ENCODE peak calls at places on chromosome 18, in five cellular contexts. One of them, this sample, is unnamed.

GRCh38 chr18:59514193-59514592 is 155.1 kb upstream of the LMAN1 start:
- DNase-seq in fibroblast of villous mesenchyme: peak; percentile 18
- DNase-seq in breast epithelium: no peak
- DNase-seq in mesendoderm: no peak
- DNase-seq in psoas muscle: peak; percentile 62
- DNase-seq in this sample: no peak

GRCh38 chr18:68724021-68724420 is 9.1 kb upstream of the TMX3 start:
- DNase-seq in mesendoderm: peak; percentile 33
- DNase-seq in fibroblast of villous mesenchyme: no peak
- DNase-seq in breast epithelium: no peak
- DNase-seq in psoas muscle: no peak
- DNase-seq in this sample: no peak

GRCh38 chr18:46649071-46649862 is 7.8 kb downstream of the LOXHD1 start:
- DNase-seq in breast epithelium: no peak
- DNase-seq in mesendoderm: no peak
- DNase-seq in fibroblast of villous mesenchyme: no peak
- DNase-seq in psoas muscle: no peak
- DNase-seq in this sample: no peak

GRCh38 chr18:6363216-6363615 is 51.5 kb downstream of the L3MBTL4 start:
- DNase-seq in breast epithelium: no peak
- DNase-seq in mesendoderm: no peak
- DNase-seq in psoas muscle: no peak
- DNase-seq in fibroblast of villous mesenchyme: no peak
- DNase-seq in this sample: no peak

GRCh38 chr18:59691046-59691395 is 6.2 kb downstream of the CCBE1 start:
- DNase-seq in breast epithelium: no peak
- DNase-seq in mesendoderm: no peak
- DNase-seq in fibroblast of villous mesenchyme: peak; percentile 42
- DNase-seq in psoas muscle: no peak
- DNase-seq in this sample: no peak

GRCh38 chr18:66826211-66826610 is 222.3 kb upstream of the CDH19 start:
- DNase-seq in breast epithelium: no peak
- DNase-seq in psoas muscle: no peak
- DNase-seq in fibroblast of villous mesenchyme: no peak
- DNase-seq in mesendoderm: no peak
- DNase-seq in this sample: no peak

GRCh38 chr18:45828917-45829811 is 3.7 kb downstream of the SIGLEC15 start:
- DNase-seq in psoas muscle: no peak
- DNase-seq in breast epithelium: no peak
- DNase-seq in mesendoderm: peak; percentile 94
- DNase-seq in fibroblast of villous mesenchyme: peak; percentile 42
- DNase-seq in this sample: no peak

GRCh38 chr18:63216911-63217311 is 102.7 kb downstream of the BCL2 start:
- DNase-seq in psoas muscle: no peak
- DNase-seq in mesendoderm: no peak
- DNase-seq in fibroblast of villous mesenchyme: peak; percentile 34
- DNase-seq in breast epithelium: no peak
- DNase-seq in this sample: no peak

GRCh38 chr18:11077548-11078187 is 71.7 kb downstream of the PIEZO2 start:
- DNase-seq in mesendoderm: no peak
- DNase-seq in breast epithelium: no peak
- DNase-seq in fibroblast of villous mesenchyme: no peak
- DNase-seq in psoas muscle: no peak
- DNase-seq in this sample: no peak

GRCh38 chr18:51867767-51868166 is 472.2 kb upstream of the DCC start:
- DNase-seq in breast epithelium: no peak
- DNase-seq in fibroblast of villous mesenchyme: peak; percentile 12
- DNase-seq in psoas muscle: no peak
- DNase-seq in mesendoderm: peak; percentile 7
- DNase-seq in this sample: no peak

GRCh38 chr18:59096098-59096779 is 43.4 kb upstream of the SEC11C start:
- DNase-seq in fibroblast of villous mesenchyme: no peak
- DNase-seq in breast epithelium: no peak
- DNase-seq in mesendoderm: peak; percentile 66
- DNase-seq in psoas muscle: no peak
- DNase-seq in this sample: no peak

GRCh38 chr18:13501896-13502295 is 224.5 kb downstream of the FAM210A start:
- DNase-seq in fibroblast of villous mesenchyme: no peak
- DNase-seq in mesendoderm: no peak
- DNase-seq in breast epithelium: no peak
- DNase-seq in psoas muscle: no peak
- DNase-seq in this sample: no peak

GRCh38 chr18:61825386-61825785 is 67.4 kb downstream of the RNF152 start:
- DNase-seq in breast epithelium: no peak
- DNase-seq in psoas muscle: no peak
- DNase-seq in fibroblast of villous mesenchyme: peak; percentile 13
- DNase-seq in mesendoderm: peak; percentile 11
- DNase-seq in this sample: peak; percentile 14

GRCh38 chr18:8609711-8610441 is 639 bp downstream of the RAB12 start:
- DNase-seq in psoas muscle: peak; percentile 28
- DNase-seq in mesendoderm: no peak
- DNase-seq in breast epithelium: no peak
- DNase-seq in fibroblast of villous mesenchyme: peak; percentile 11
- DNase-seq in this sample: no peak

GRCh38 chr18:995641-996040 is 91.0 kb downstream of the ADCYAP1 start:
- DNase-seq in mesendoderm: no peak
- DNase-seq in psoas muscle: no peak
- DNase-seq in fibroblast of villous mesenchyme: peak; percentile 58
- DNase-seq in breast epithelium: no peak
- DNase-seq in this sample: peak; percentile 25

GRCh38 chr18:37742436-37742835 is 176.8 kb upstream of the CELF4 start:
- DNase-seq in breast epithelium: no peak
- DNase-seq in fibroblast of villous mesenchyme: no peak
- DNase-seq in psoas muscle: no peak
- DNase-seq in mesendoderm: peak; percentile 63
- DNase-seq in this sample: no peak

GRCh38 chr18:62778976-62779869 is 63.9 kb downstream of the PHLPP1 start:
- DNase-seq in mesendoderm: peak; percentile 77
- DNase-seq in fibroblast of villous mesenchyme: no peak
- DNase-seq in breast epithelium: no peak
- DNase-seq in psoas muscle: no peak
- DNase-seq in this sample: no peak

GRCh38 chr18:9914334-9914583 is 443 bp downstream of the VAPA start:
- DNase-seq in fibroblast of villous mesenchyme: no peak
- DNase-seq in psoas muscle: no peak
- DNase-seq in mesendoderm: peak; percentile 51
- DNase-seq in breast epithelium: no peak
- DNase-seq in this sample: no peak

GRCh38 chr18:26004827-26005226 is 85.6 kb downstream of the SS18 start:
- DNase-seq in fibroblast of villous mesenchyme: no peak
- DNase-seq in psoas muscle: no peak
- DNase-seq in mesendoderm: peak; percentile 35
- DNase-seq in breast epithelium: no peak
- DNase-seq in this sample: no peak

GRCh38 chr18:21109936-21110666 is 1.5 kb downstream of the ROCK1 start:
- DNase-seq in fibroblast of villous mesenchyme: peak; percentile 51
- DNase-seq in breast epithelium: no peak
- DNase-seq in mesendoderm: no peak
- DNase-seq in psoas muscle: no peak
- DNase-seq in this sample: no peak

GRCh38 chr18:21112140-21112473 is 494 bp upstream of the ROCK1 start:
- DNase-seq in mesendoderm: no peak
- DNase-seq in breast epithelium: no peak
- DNase-seq in fibroblast of villous mesenchyme: no peak
- DNase-seq in psoas muscle: peak; percentile 72
- DNase-seq in this sample: no peak

GRCh38 chr18:21110667-21111350 is 804 bp downstream of the ROCK1 start:
- DNase-seq in breast epithelium: no peak
- DNase-seq in psoas muscle: peak; percentile 30
- DNase-seq in fibroblast of villous mesenchyme: peak; percentile 48
- DNase-seq in mesendoderm: peak; percentile 60
- DNase-seq in this sample: no peak

GRCh38 chr18:21111351-21112139 is at the start of gene ROCK1:
- DNase-seq in psoas muscle: peak; percentile 99
- DNase-seq in breast epithelium: peak; percentile 94
- DNase-seq in mesendoderm: peak; percentile 98
- DNase-seq in fibroblast of villous mesenchyme: peak; percentile 97
- DNase-seq in this sample: peak; percentile 90

GRCh38 chr18:21112543-21113105 is 1.0 kb upstream of the ROCK1 start:
- DNase-seq in fibroblast of villous mesenchyme: no peak
- DNase-seq in psoas muscle: no peak
- DNase-seq in breast epithelium: no peak
- DNase-seq in mesendoderm: peak; percentile 22
- DNase-seq in this sample: no peak
- H3K4me3 ChIP-seq in fibroblast of villous mesenchyme: peak overlapping the region; percentile 80
- H3K4me3 ChIP-seq in psoas muscle: peak overlapping the region; percentile 98
- H3K4me3 ChIP-seq in breast epithelium: peak overlapping the region; percentile 98
- H3K4me3 ChIP-seq in mesendoderm: no peak overlapping the region
- H3K4me3 ChIP-seq in this sample: peak overlapping the region; percentile 67

GRCh38 chr18:76589309-76589708 is 94.3 kb upstream of the ZNF516 start:
- DNase-seq in mesendoderm: no peak
- DNase-seq in breast epithelium: no peak
- DNase-seq in fibroblast of villous mesenchyme: no peak
- DNase-seq in psoas muscle: no peak
- DNase-seq in this sample: no peak
- H3K4me3 ChIP-seq in mesendoderm: no peak overlapping the region
- H3K4me3 ChIP-seq in breast epithelium: no peak overlapping the region
- H3K4me3 ChIP-seq in fibroblast of villous mesenchyme: peak overlapping the region; percentile 40
- H3K4me3 ChIP-seq in psoas muscle: peak overlapping the region; percentile 43
- H3K4me3 ChIP-seq in this sample: no peak overlapping the region

GRCh38 chr18:55998071-55998522 is 410.1 kb upstream of the TCF4 start:
- DNase-seq in mesendoderm: peak; percentile 67
- DNase-seq in fibroblast of villous mesenchyme: peak; percentile 56
- DNase-seq in psoas muscle: no peak
- DNase-seq in breast epithelium: no peak
- DNase-seq in this sample: peak; percentile 59
- H3K4me3 ChIP-seq in mesendoderm: no peak overlapping the region
- H3K4me3 ChIP-seq in fibroblast of villous mesenchyme: peak overlapping the region; percentile 37
- H3K4me3 ChIP-seq in psoas muscle: peak overlapping the region; percentile 27
- H3K4me3 ChIP-seq in breast epithelium: peak overlapping the region; percentile 22
- H3K4me3 ChIP-seq in this sample: peak overlapping the region; percentile 34

DNA sequence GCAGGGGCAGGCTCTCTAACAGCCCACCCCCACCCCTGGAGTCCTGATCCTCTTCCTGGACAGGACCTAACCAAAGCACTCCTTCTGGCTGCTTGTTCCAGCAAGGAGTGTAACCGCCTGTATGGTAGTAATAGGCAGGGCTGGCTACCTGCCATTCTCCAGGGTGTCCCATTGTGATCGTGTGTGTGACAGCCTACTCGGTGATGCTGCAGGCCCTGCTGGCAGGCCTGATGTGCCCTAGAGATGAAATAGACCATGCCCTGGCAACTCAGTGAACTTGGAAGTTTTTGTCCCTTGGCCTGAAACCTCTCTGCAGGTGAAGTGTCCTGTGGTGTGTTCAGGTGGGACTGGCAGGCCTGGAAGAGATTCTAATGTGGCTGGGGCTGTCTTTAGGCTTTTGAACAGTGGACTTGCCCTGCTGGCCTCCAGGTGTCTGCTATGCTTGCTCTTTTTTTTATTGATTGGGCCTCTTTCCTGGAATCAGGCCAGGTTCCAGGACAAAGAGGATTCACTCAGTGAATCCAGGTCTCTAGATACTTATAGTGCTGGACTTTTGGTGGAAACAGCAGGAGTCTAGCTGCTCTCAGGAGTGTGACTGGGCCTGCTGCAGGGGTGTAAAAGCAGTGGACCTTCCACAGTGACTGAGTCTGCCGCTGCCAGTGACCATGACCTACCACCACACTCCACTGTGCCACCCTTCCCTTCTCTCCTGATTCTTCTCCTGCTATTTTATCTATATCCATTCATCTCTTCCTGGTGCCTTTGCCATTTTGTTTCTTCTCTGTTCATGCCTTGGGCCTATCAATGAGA is 132.1 kb downstream of the CTIF start:
- DNase-seq in breast epithelium: no peak
- DNase-seq in mesendoderm: no peak
- DNase-seq in fibroblast of villous mesenchyme: no peak
- DNase-seq in psoas muscle: no peak
- DNase-seq in this sample: no peak
- H3K4me3 ChIP-seq in breast epithelium: no peak overlapping the region
- H3K4me3 ChIP-seq in mesendoderm: no peak overlapping the region
- H3K4me3 ChIP-seq in fibroblast of villous mesenchyme: no peak overlapping the region
- H3K4me3 ChIP-seq in psoas muscle: no peak overlapping the region
- H3K4me3 ChIP-seq in this sample: no peak overlapping the region

GRCh38 chr18:12313530-12314245 is 5.6 kb downstream of the TUBB6 start:
- DNase-seq in psoas muscle: no peak
- DNase-seq in fibroblast of villous mesenchyme: no peak
- DNase-seq in mesendoderm: no peak
- DNase-seq in breast epithelium: no peak
- DNase-seq in this sample: no peak

GRCh38 chr18:12317664-12318333 is 9.8 kb downstream of the TUBB6 start:
- DNase-seq in mesendoderm: no peak
- DNase-seq in psoas muscle: no peak
- DNase-seq in fibroblast of villous mesenchyme: peak; percentile 62
- DNase-seq in breast epithelium: no peak
- DNase-seq in this sample: no peak

GRCh38 chr18:12315911-12316310 is 7.9 kb downstream of the TUBB6 start:
- DNase-seq in mesendoderm: no peak
- DNase-seq in fibroblast of villous mesenchyme: no peak
- DNase-seq in psoas muscle: no peak
- DNase-seq in breast epithelium: no peak
- DNase-seq in this sample: no peak

GRCh38 chr18:12314586-12315305 is 6.7 kb downstream of the TUBB6 start:
- DNase-seq in fibroblast of villous mesenchyme: no peak
- DNase-seq in psoas muscle: no peak
- DNase-seq in mesendoderm: no peak
- DNase-seq in breast epithelium: no peak
- DNase-seq in this sample: no peak

GRCh38 chr18:12315481-12315880 is 7.4 kb downstream of the TUBB6 start:
- DNase-seq in breast epithelium: no peak
- DNase-seq in fibroblast of villous mesenchyme: no peak
- DNase-seq in mesendoderm: no peak
- DNase-seq in psoas muscle: no peak
- DNase-seq in this sample: no peak
- H3K4me3 ChIP-seq in breast epithelium: no peak overlapping the region
- H3K4me3 ChIP-seq in fibroblast of villous mesenchyme: no peak overlapping the region
- H3K4me3 ChIP-seq in mesendoderm: no peak overlapping the region
- H3K4me3 ChIP-seq in psoas muscle: no peak overlapping the region
- H3K4me3 ChIP-seq in this sample: no peak overlapping the region

GRCh38 chr18:27075828-27076227 is 109.3 kb downstream of the CHST9 start:
- DNase-seq in fibroblast of villous mesenchyme: no peak
- DNase-seq in breast epithelium: no peak
- DNase-seq in psoas muscle: no peak
- DNase-seq in mesendoderm: no peak
- DNase-seq in this sample: no peak

GRCh38 chr18:27073404-27073830 is 111.7 kb downstream of the CHST9 start:
- DNase-seq in fibroblast of villous mesenchyme: no peak
- DNase-seq in psoas muscle: no peak
- DNase-seq in breast epithelium: no peak
- DNase-seq in mesendoderm: no peak
- DNase-seq in this sample: no peak
- H3K4me3 ChIP-seq in fibroblast of villous mesenchyme: no peak overlapping the region
- H3K4me3 ChIP-seq in psoas muscle: no peak overlapping the region
- H3K4me3 ChIP-seq in breast epithelium: no peak overlapping the region
- H3K4me3 ChIP-seq in mesendoderm: no peak overlapping the region
- H3K4me3 ChIP-seq in this sample: no peak overlapping the region

GRCh38 chr18:74292541-74292858 is 737 bp upstream of the CYB5A start:
- DNase-seq in psoas muscle: no peak
- DNase-seq in mesendoderm: no peak
- DNase-seq in breast epithelium: no peak
- DNase-seq in fibroblast of villous mesenchyme: no peak
- DNase-seq in this sample: no peak
- H3K4me3 ChIP-seq in psoas muscle: peak overlapping the region; percentile 95
- H3K4me3 ChIP-seq in mesendoderm: peak overlapping the region; percentile 66
- H3K4me3 ChIP-seq in breast epithelium: peak overlapping the region; percentile 96
- H3K4me3 ChIP-seq in fibroblast of villous mesenchyme: peak overlapping the region; percentile 98
- H3K4me3 ChIP-seq in this sample: peak overlapping the region; percentile 67

GRCh38 chr18:57440331-57441101 is 5.3 kb downstream of the ONECUT2 start:
- DNase-seq in fibroblast of villous mesenchyme: no peak
- DNase-seq in mesendoderm: peak; percentile 45
- DNase-seq in psoas muscle: no peak
- DNase-seq in breast epithelium: no peak
- DNase-seq in this sample: no peak
- H3K4me3 ChIP-seq in fibroblast of villous mesenchyme: no peak overlapping the region
- H3K4me3 ChIP-seq in mesendoderm: no peak overlapping the region
- H3K4me3 ChIP-seq in psoas muscle: peak overlapping the region; percentile 11
- H3K4me3 ChIP-seq in breast epithelium: no peak overlapping the region
- H3K4me3 ChIP-seq in this sample: no peak overlapping the region

GRCh38 chr18:33034212-33034611 is 261.4 kb upstream of the KLHL14 start:
- DNase-seq in fibroblast of villous mesenchyme: peak; percentile 51
- DNase-seq in psoas muscle: no peak
- DNase-seq in breast epithelium: no peak
- DNase-seq in mesendoderm: no peak
- DNase-seq in this sample: no peak
- H3K4me3 ChIP-seq in fibroblast of villous mesenchyme: no peak overlapping the region
- H3K4me3 ChIP-seq in psoas muscle: no peak overlapping the region
- H3K4me3 ChIP-seq in breast epithelium: no peak overlapping the region
- H3K4me3 ChIP-seq in mesendoderm: no peak overlapping the region
- H3K4me3 ChIP-seq in this sample: no peak overlapping the region

This sample was measured in AG09309.